ENCODE peak calls at places on chromosomes 4 and X, in four cellular contexts. N is psoas muscle, A is K562, W is left ventricle myocardium inferior. F is an unnamed sample. For H3K4me1, the result is how much of the 10 kb centered on the place peaks cover.

GRCh38 chrX:28205905-28206304 is 224.7 kb upstream of the DCAF8L1 start:
- DNase-seq in W (no peak), N (no peak), A (no peak), F (no peak)

GRCh38 chr4:95250544-95251137 is 298.1 kb downstream of the UNC5C start:
- DNase-seq in N (no peak), W (no peak), A (no peak), F (no peak)

GRCh38 chr4:181807771-181808170 is 435.4 kb upstream of the TENM3 start:
- DNase-seq in N (no peak), A (no peak), W (no peak), F (no peak)

GRCh38 chrX:68498044-68498507 is 775 bp upstream of the YIPF6 start:
- DNase-seq in N (no peak), A (no peak), W (no peak), F (no peak)

GRCh38 chrX:47595701-47596655 is 13.7 kb downstream of the TIMP1 start:
- DNase-seq in A (no peak), W (no peak), N (no peak), F (no peak)

GRCh38 chr4:105952596-105952995 is 57.3 kb downstream of the NPNT start:
- DNase-seq in A (no peak), W (no peak), N (no peak), F (no peak)

GRCh38 chrX:25198253-25198652 is 182.5 kb upstream of the ARX start:
- DNase-seq in N (no peak), W (no peak), A (no peak), F (no peak)

GRCh38 chr4:41645716-41646115 is 102.8 kb downstream of the PHOX2B start:
- DNase-seq in A (no peak), N (no peak), W (no peak), F (no peak)

GRCh38 chr4:147596976-147597375 is 20.2 kb upstream of the TMEM184C start:
- DNase-seq in N (no peak), A (no peak), W (no peak), F (no peak)

GRCh38 chr4:186554890-186555827 is at the start of gene MTNR1A:
- DNase-seq in N (no peak), W (no peak), A (no peak), F (no peak)

GRCh38 chrX:128601706-128602105 is 549.5 kb upstream of the ACTRT1 start:
- DNase-seq in W (no peak), N (no peak), A (no peak), F (no peak)

GRCh38 chrX:150063138-150063518 is 124.8 kb upstream of the EOLA2 start:
- DNase-seq in N (no peak), A (no peak), W (no peak), F (no peak)

GRCh38 chr4:46950826-46951225 is 41.8 kb upstream of the COX7B2 start:
- DNase-seq in A (no peak), N (no peak), W (no peak), F (no peak)

GRCh38 chr4:126604273-126604867 is 1028.4 kb upstream of the INTU start:
- DNase-seq in W (no peak), A (peak), N (no peak), F (no peak)

GRCh38 chr4:174646326-174646725 is 124.0 kb upstream of the HPGD start:
- DNase-seq in N (no peak), A (no peak), W (no peak), F (no peak)

GRCh38 chrX:16885628-16886027 is 15.5 kb upstream of the RBBP7 start:
- DNase-seq in W (no peak), A (no peak), N (no peak), F (no peak)

GRCh38 chr4:156378053-156378665 is 424.5 kb upstream of the CTSO start:
- DNase-seq in N (no peak), A (no peak), W (no peak), F (no peak)

GRCh38 chr4:113447695-113448265 is 313.8 kb downstream of the CAMK2D start:
- DNase-seq in N (no peak), A (no peak), W (no peak), F (no peak)

GRCh38 chrX:47189906-47190305 is 3.7 kb upstream of the UBA1 start:
- DNase-seq in A (no peak), N (no peak), W (no peak), F (no peak)

GRCh38 chrX:16917120-16917519 is 29.3 kb upstream of the REPS2 start:
- DNase-seq in W (no peak), N (no peak), A (no peak), F (no peak)

GRCh38 chr4:97411352-97411751 is 731.9 kb downstream of the STPG2 start:
- DNase-seq in N (no peak), W (no peak), A (no peak), F (no peak)

GRCh38 chr4:169934794-169935400 is 91.3 kb downstream of the MFAP3L start:
- DNase-seq in N (no peak), A (no peak), W (no peak), F (no peak)

GRCh38 chr4:33107813-33108212 is 2387.6 kb downstream of the PCDH7 start:
- DNase-seq in N (no peak), W (no peak), A (no peak), F (no peak)

GRCh38 chr4:124948976-124949597 is 236.6 kb upstream of the ANKRD50 start:
- DNase-seq in N (no peak), W (no peak), A (no peak), F (no peak)

GRCh38 chr4:41361831-41362646 is 105.3 kb downstream of the UCHL1 start:
- DNase-seq in N (no peak), W (no peak), A (no peak), F (no peak)

GRCh38 chr4:82823062-82823461 is 24.5 kb upstream of the SCD5 start:
- DNase-seq in A (no peak), N (no peak), W (no peak), F (no peak)

GRCh38 chr4:33061727-33062126 is 2341.6 kb downstream of the PCDH7 start:
- DNase-seq in N (no peak), A (no peak), W (no peak), F (no peak)

GRCh38 chrX:105299286-105299685 is 78.8 kb upstream of the TEX13A start:
- DNase-seq in W (no peak), A (no peak), N (no peak), F (no peak)

GRCh38 chr4:131091896-131092295 is 1995.9 kb downstream of the C4orf33 start:
- DNase-seq in W (no peak), A (no peak), N (no peak), F (no peak)

GRCh38 chr4:88439161-88439760 is 17.7 kb upstream of the HERC5 start:
- DNase-seq in A (no peak), W (no peak), N (no peak), F (no peak)

GRCh38 chr4:65482410-65482809 is 187.9 kb downstream of the EPHA5 start:
- DNase-seq in A (no peak), N (no peak), W (no peak), F (no peak)

GRCh38 chr4:185504098-185505047 is 30.9 kb downstream of the PDLIM3 start:
- DNase-seq in N (peak), W (peak), A (peak), F (peak)

GRCh38 chr4:47719576-47719975 is 118.3 kb downstream of the CORIN start:
- DNase-seq in W (no peak), A (no peak), N (no peak), F (no peak)

GRCh38 chr4:77804471-77804870 is 14.7 kb downstream of the CNOT6L start:
- DNase-seq in N (no peak), W (no peak), A (no peak), F (no peak)

GRCh38 chr4:77800483-77801259 is 18.5 kb downstream of the CNOT6L start:
- DNase-seq in N (no peak), W (no peak), A (no peak), F (no peak)

GRCh38 chr4:77802406-77802805 is 16.8 kb downstream of the CNOT6L start:
- DNase-seq in N (no peak), A (no peak), W (no peak), F (no peak)

GRCh38 chr4:77801260-77801608 is 17.9 kb downstream of the CNOT6L start:
- DNase-seq in A (no peak), N (no peak), W (no peak), F (no peak)

DNA sequence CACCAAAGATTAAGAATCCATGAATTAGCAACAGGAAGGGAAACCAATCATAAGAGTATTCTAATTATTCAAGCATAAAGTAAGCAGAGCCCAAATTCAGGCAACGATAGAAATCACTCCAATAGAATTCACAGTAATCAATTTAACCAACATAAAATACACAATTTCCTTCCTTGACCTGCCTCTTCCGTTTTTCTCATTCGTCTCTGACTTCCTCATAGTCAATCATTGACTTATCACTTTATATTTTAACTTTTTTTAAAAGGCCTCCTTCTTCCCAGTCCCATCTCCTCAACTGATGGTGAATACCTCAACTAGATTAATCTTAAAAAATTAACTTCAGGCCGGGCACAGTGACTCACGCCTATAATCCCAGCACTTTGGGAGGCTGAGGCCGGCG is 13.4 kb downstream of the CNOT6L start:
- DNase-seq in N (no peak), W (no peak), A (no peak), F (no peak)
- H3K4me1 ChIP-seq in N (under half), W (half or more), A (under half), F (under half)

GRCh38 chrX:151398346-151398745 is 1.3 kb downstream of the VMA21 start:
- DNase-seq in N (no peak), W (no peak), A (no peak), F (no peak)
- H3K4me1 ChIP-seq in N (under half), W (under half), A (under half), F (under half)

DNA sequence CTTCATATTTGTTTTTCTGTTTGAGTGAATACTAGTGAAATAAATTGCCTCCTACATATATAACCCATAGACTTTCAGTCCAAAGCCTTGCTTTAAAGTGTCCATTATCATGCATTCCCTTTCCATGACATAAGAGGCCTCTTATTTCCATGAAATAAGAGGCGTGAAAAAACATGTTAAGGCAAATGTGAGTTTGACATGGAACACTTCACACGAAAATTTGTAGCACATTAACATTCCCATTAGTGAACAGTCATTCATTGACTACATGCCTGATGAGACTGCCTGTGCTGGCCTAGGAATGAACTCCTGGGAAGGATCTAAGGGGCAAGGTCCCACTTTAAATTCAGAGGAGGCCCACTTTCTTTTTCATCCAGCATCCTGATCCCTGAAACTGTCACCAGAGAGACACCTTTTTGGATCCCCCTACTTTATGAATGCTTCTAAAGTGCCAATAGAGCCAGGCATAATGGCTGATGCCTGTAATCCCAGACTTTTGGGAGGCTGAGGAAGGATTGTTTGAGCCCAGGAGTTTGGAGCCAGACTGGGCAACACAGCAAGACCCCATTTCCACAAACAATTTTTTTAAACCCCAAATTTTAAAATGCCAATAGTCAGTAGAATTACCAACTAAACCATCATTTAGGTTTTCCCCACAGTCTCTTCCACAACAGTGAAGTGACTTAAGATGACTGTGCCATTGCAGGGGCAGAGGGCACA is 6.7 kb downstream of the RTL8B start:
- DNase-seq in N (no peak), A (no peak), W (no peak), F (no peak)
- H3K4me1 ChIP-seq in N (under half), A (under half), W (under half), F (under half)

DNA sequence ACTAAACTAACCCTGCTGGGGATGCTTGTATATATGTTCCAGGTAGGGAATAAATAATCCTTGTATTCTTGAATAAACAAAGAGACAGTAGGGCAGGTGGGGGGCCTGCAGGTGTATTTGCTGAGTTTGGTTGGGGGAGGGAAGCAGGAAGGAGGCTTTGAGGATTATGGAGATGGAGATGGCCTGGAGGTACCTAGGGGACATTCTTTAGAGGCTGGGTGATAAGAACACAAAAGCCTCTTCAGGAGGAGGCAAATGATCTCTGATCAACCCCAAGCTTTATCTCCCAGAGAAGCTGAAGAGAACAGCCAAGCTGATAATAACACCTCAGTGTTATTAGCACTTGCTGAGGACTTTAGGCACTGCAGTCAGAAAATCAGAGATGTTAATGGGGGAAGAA is 187.7 kb downstream of the MGST2 start:
- DNase-seq in A (no peak), N (no peak), W (no peak), F (no peak)
- H3K4me1 ChIP-seq in A (under half), N (under half), W (under half), F (under half)

GRCh38 chr4:8276358-8277240 is 7.0 kb downstream of the HTRA3 start:
- DNase-seq in A (no peak), N (peak), W (peak), F (peak)
- H3K4me1 ChIP-seq in A (under half), N (under half), W (half or more), F (under half)

GRCh38 chr4:146119845-146120404 is 55.6 kb upstream of the LSM6 start:
- DNase-seq in W (no peak), N (no peak), A (no peak), F (no peak)
- H3K4me1 ChIP-seq in W (under half), N (under half), A (under half), F (under half)